ENCODE peak calls at places on chromosomes 5 and 9, in nine cellular contexts. C, U, I, R, E, Y, S, Z and J are unnamed samples.
A peak's percentile ranks its signal among the peaks of the same experiment; 100 is the strongest.

GRCh38 chr9:110427497-110428104 is 89.9 kb upstream of the TXNDC8 start:
- DNase-seq in Y (peak; percentile 32), U (peak; percentile 69), S (peak; percentile 29), R (no peak), C (peak; percentile 74), I (no peak), E (peak; percentile 20), Z (peak; percentile 53), J (no peak)

GRCh38 chr5:82549263-82549662 is 271.1 kb upstream of the RPS23 start:
- DNase-seq in Z (no peak), E (peak; percentile 63), U (no peak), Y (no peak), S (no peak), I (no peak), C (peak; percentile 11), R (no peak), J (no peak)

GRCh38 chr5:113612060-113612496 is 98.6 kb downstream of the YTHDC2 start:
- DNase-seq in R (no peak), Y (no peak), Z (no peak), I (peak; percentile 4), C (peak; percentile 64), E (peak; percentile 30), S (peak; percentile 11), U (no peak), J (no peak)

GRCh38 chr5:112762113-112762810 is 24.6 kb downstream of the APC start:
- DNase-seq in Y (no peak), C (peak; percentile 45), S (no peak), Z (no peak), R (no peak), I (no peak), E (peak; percentile 63), U (no peak), J (no peak)

GRCh38 chr5:39599721-39600431 is 175.1 kb upstream of the DAB2 start:
- DNase-seq in Z (no peak), C (peak; percentile 89), E (peak; percentile 20), S (peak; percentile 3), U (no peak), I (no peak), R (no peak), Y (no peak), J (no peak)

GRCh38 chr5:108321341-108321740 is 60.6 kb downstream of the FBXL17 start:
- DNase-seq in Z (no peak), R (no peak), Y (no peak), U (no peak), S (no peak), I (no peak), E (no peak), C (peak; percentile 3), J (no peak)

GRCh38 chr5:79318935-79319614 is 83.1 kb downstream of the JMY start:
- DNase-seq in Y (no peak), E (peak; percentile 92), U (no peak), R (no peak), C (peak; percentile 91), S (no peak), I (peak; percentile 13), Z (no peak), J (peak; percentile 73)

GRCh38 chr5:125134216-125135081 is 388.0 kb upstream of the ZNF608 start:
- DNase-seq in Y (no peak), S (peak; percentile 17), U (no peak), R (no peak), C (peak; percentile 72), E (peak; percentile 91), I (no peak), Z (no peak), J (peak; percentile 67)

GRCh38 chr5:133709074-133709676 is 96.8 kb upstream of the FSTL4 start:
- DNase-seq in Y (no peak), Z (no peak), I (no peak), S (no peak), C (peak; percentile 3), E (no peak), U (no peak), R (no peak), J (no peak)

GRCh38 chr9:14320272-14321245 is 6.6 kb upstream of the NFIB start:
- DNase-seq in Z (no peak), U (peak; percentile 22), C (peak; percentile 97), I (peak; percentile 99), Y (no peak), E (peak; percentile 97), R (no peak), S (no peak), J (peak; percentile 71)

GRCh38 chr9:38641142-38641541 is 20.7 kb upstream of the ANKRD18A start:
- DNase-seq in C (no peak), R (no peak), Y (no peak), E (no peak), U (no peak), S (no peak), I (no peak), Z (no peak), J (no peak)

GRCh38 chr5:101429241-101429640 is 526.2 kb upstream of the ST8SIA4 start:
- DNase-seq in R (no peak), U (no peak), I (no peak), S (no peak), C (peak; percentile 9), Z (no peak), Y (no peak), E (peak; percentile 74), J (peak; percentile 14)

GRCh38 chr5:150398432-150399157 is 14.1 kb downstream of the CD74 start:
- DNase-seq in R (peak; percentile 59), E (no peak), S (no peak), I (no peak), Z (peak; percentile 44), Y (no peak), U (peak; percentile 30), C (no peak), J (no peak)

GRCh38 chr5:4130819-4131218 is 535.2 kb downstream of the IRX1 start:
- DNase-seq in E (peak; percentile 2), S (no peak), I (no peak), R (no peak), Z (no peak), Y (no peak), U (no peak), C (no peak), J (no peak)

DNA sequence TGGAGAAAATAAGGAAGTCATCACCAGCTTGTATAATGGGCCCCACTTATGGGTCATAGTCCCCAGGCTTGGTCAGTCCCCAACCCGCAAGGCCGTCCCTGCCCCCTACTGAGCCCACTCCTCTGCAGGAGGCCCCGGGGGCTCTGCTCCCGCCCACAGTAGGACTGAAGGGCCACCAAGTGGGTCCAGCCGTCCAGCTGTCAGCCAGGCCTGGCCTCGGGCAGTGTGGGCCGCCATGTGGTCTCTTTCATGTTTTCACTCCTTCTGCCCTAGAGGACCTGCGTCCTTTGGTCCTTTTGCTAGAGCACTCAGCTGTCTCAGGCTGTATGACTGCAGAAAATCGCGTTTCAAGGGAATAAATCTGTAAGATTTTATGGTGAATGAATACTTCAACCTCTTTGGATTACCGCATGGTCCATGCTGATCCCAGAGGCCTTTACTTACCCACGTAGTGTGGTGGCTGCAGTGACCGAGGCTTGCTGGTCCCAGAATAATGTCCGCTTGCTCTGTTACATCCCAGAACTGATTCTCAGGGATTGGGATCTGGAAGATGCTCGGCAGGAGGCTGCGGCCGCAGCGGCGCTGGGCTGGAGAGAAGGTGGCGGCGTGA is 105.8 kb upstream of the FAM120A start:
- DNase-seq in C (no peak), U (no peak), Y (no peak), Z (no peak), E (no peak), R (no peak), S (peak; percentile 4), I (no peak), J (no peak)
- H3K4me3 ChIP-seq in C (peak overlapping the region; percentile 42), U (no peak overlapping the region), Y (no peak overlapping the region), Z (peak overlapping the region; percentile 57), E (peak overlapping the region; percentile 28), R (no peak overlapping the region), S (peak overlapping the region; percentile 76), I (peak overlapping the region; percentile 37), J (no peak overlapping the region)

GRCh38 chr9:37121881-37122280 is 1.5 kb downstream of the ZCCHC7 start:
- DNase-seq in E (no peak), Z (no peak), Y (no peak), I (no peak), U (no peak), S (no peak), R (no peak), C (no peak), J (no peak)
- H3K4me3 ChIP-seq in E (peak overlapping the region; percentile 81), Z (no peak overlapping the region), Y (no peak overlapping the region), I (peak overlapping the region; percentile 94), U (no peak overlapping the region), S (no peak overlapping the region), R (peak overlapping the region; percentile 85), C (peak overlapping the region; percentile 82), J (peak overlapping the region; percentile 86)

DNA sequence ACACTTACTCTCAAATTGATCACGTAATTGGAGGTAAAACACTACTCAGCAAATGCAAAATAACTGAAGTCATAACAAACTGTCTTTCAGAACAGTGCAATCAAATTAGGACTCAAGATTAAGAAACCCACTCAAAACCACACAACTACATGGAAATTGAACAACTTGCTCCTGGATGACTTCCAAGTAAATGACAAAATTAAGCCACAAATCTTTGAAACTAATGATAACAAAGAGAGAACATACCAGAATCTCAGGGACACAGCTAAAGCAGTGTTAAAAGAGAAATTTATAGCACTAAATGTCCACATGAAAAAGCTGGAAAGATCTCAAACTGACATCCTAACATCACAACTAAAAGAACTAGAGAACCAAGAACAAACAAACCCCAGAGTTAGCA is 540.5 kb upstream of the CDH18 start:
- DNase-seq in S (no peak), Y (no peak), E (no peak), U (no peak), I (no peak), R (no peak), C (peak; percentile 4), Z (no peak), J (no peak)
- H3K4me3 ChIP-seq in S (no peak overlapping the region), Y (no peak overlapping the region), E (no peak overlapping the region), U (no peak overlapping the region), I (no peak overlapping the region), R (no peak overlapping the region), C (no peak overlapping the region), Z (no peak overlapping the region), J (no peak overlapping the region)

DNA sequence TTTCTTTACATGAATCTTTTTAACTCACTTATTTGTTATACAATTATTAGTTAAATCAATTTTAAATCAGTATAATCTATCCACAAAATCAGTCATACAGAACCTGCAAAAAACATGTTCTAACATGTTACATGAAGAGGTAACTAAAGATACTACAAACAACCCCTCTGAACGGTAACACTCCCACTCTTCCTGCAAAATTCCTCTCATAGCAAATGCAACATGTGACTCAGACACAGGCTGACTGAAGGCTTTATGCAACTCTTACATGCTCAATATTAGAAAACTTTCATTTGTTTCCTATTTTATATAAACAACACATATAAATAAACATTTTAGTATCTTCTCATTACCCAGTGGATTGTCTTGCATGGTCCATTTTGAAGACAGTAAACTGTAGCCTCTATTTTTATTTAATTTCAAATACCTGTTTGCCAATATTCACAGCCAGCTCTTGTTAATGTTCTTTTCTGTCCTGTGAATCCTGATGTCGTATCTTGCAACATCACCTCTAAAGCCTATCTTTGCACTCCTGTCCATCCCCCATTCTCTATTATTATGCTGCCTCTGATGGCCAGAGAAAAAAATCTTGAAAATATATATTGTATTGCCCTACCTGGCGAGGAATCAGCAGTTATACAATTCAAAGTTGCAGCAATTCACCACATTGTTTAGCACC is 100.5 kb upstream of the CCDC152 start:
- DNase-seq in U (no peak), S (no peak), I (no peak), Z (no peak), Y (no peak), C (peak; percentile 53), E (no peak), R (no peak), J (no peak)
- H3K4me3 ChIP-seq in U (no peak overlapping the region), S (no peak overlapping the region), I (no peak overlapping the region), Z (no peak overlapping the region), Y (no peak overlapping the region), C (peak overlapping the region; percentile 41), E (no peak overlapping the region), R (no peak overlapping the region), J (no peak overlapping the region)